ENCODE peak calls at places on chromosomes 3 and 15, in ten cellular contexts. M, P, O, D, S, T, L, A, H and J are unnamed samples.

GRCh38 chr15:99677540-99678134 is 55.6 kb downstream of the LYSMD4 start:
- DNase-seq in S (no peak), O (no peak), M (no peak), L (no peak), H (peak; percentile 46), P (no peak), T (no peak), A (no peak), D (no peak), J (no peak)

GRCh38 chr3:58492385-58492970 is 582 bp downstream of the KCTD6 start:
- DNase-seq in D (no peak), S (no peak), H (peak; percentile 11), P (no peak), M (no peak), T (peak; percentile 3), O (no peak), L (no peak), A (no peak), J (no peak)

GRCh38 chr3:27326211-27326948 is 42.8 kb downstream of the NEK10 start:
- DNase-seq in A (no peak), L (no peak), M (no peak), H (no peak), D (peak; percentile 56), T (no peak), P (no peak), O (no peak), S (no peak), J (no peak)

GRCh38 chr3:27114684-27115083 is 254.5 kb downstream of the NEK10 start:
- DNase-seq in D (no peak), L (no peak), H (no peak), O (no peak), T (no peak), S (no peak), M (no peak), P (no peak), A (no peak), J (no peak)

GRCh38 chr15:95175914-95176658 is 944.7 kb downstream of the MCTP2 start:
- DNase-seq in M (no peak), L (no peak), S (no peak), T (no peak), A (no peak), O (no peak), D (no peak), H (no peak), P (no peak), J (no peak)

GRCh38 chr3:115227461-115227860 is 80.4 kb upstream of the ZBTB20 start:
- DNase-seq in A (no peak), M (no peak), H (no peak), T (no peak), S (no peak), D (no peak), O (no peak), L (no peak), P (no peak), J (no peak)

GRCh38 chr3:33956211-33956610 is 157.8 kb downstream of the PDCD6IP start:
- DNase-seq in O (no peak), M (no peak), P (no peak), A (no peak), T (no peak), D (no peak), S (no peak), H (no peak), L (peak; percentile 60), J (no peak)

GRCh38 chr15:87489902-87490301 is 766.6 kb downstream of the NTRK3 start:
- DNase-seq in D (no peak), H (no peak), M (no peak), S (no peak), P (no peak), A (no peak), O (no peak), T (no peak), L (no peak), J (no peak)

GRCh38 chr3:96700322-96701315 is 113.8 kb upstream of the EPHA6 start:
- DNase-seq in P (no peak), S (peak; percentile 5), O (no peak), T (no peak), D (no peak), L (no peak), A (no peak), M (no peak), H (no peak), J (no peak)